ENCODE peak calls at places on chromosome 11, in seven cellular contexts. One of them, this sample, is unnamed.

GRCh38 chr11:65126624-65127274 is 4.6 kb downstream of the MRPL49 start:
- DNase-seq in BJ: no peak
- DNase-seq in HL-60: no peak
- DNase-seq in astrocyte of the spinal cord: no peak
- DNase-seq in sigmoid colon: peak; percentile 46
- DNase-seq in mesendoderm: no peak
- DNase-seq in ovary: no peak
- DNase-seq in this sample: no peak

GRCh38 chr11:98090861-98091575 is 929.7 kb upstream of the CNTN5 start:
- DNase-seq in BJ: no peak
- DNase-seq in HL-60: no peak
- DNase-seq in astrocyte of the spinal cord: no peak
- DNase-seq in sigmoid colon: no peak
- DNase-seq in mesendoderm: no peak
- DNase-seq in ovary: no peak
- DNase-seq in this sample: no peak

GRCh38 chr11:12156301-12157140 is 46.1 kb downstream of the MICAL2 start:
- DNase-seq in BJ: no peak
- DNase-seq in HL-60: no peak
- DNase-seq in astrocyte of the spinal cord: no peak
- DNase-seq in sigmoid colon: peak; percentile 71
- DNase-seq in mesendoderm: no peak
- DNase-seq in ovary: peak; percentile 82
- DNase-seq in this sample: no peak

GRCh38 chr11:74288161-74288560 is 23.3 kb downstream of the P4HA3 start:
- DNase-seq in BJ: peak; percentile 87
- DNase-seq in HL-60: no peak
- DNase-seq in astrocyte of the spinal cord: peak; percentile 95
- DNase-seq in sigmoid colon: no peak
- DNase-seq in mesendoderm: no peak
- DNase-seq in ovary: no peak
- DNase-seq in this sample: no peak

GRCh38 chr11:63537293-63538101 is 889 bp downstream of the PLAAT4 start:
- DNase-seq in BJ: no peak
- DNase-seq in HL-60: no peak
- DNase-seq in astrocyte of the spinal cord: peak; percentile 95
- DNase-seq in sigmoid colon: peak; percentile 92
- DNase-seq in mesendoderm: no peak
- DNase-seq in ovary: peak; percentile 83
- DNase-seq in this sample: no peak

GRCh38 chr11:113177596-113178115 is 136.7 kb upstream of the TTC12 start:
- DNase-seq in BJ: no peak
- DNase-seq in HL-60: no peak
- DNase-seq in astrocyte of the spinal cord: no peak
- DNase-seq in sigmoid colon: no peak
- DNase-seq in mesendoderm: no peak
- DNase-seq in ovary: no peak
- DNase-seq in this sample: no peak

GRCh38 chr11:62452261-62452660 is 33.4 kb downstream of the SCGB1A1 start:
- DNase-seq in BJ: no peak
- DNase-seq in HL-60: no peak
- DNase-seq in astrocyte of the spinal cord: no peak
- DNase-seq in sigmoid colon: no peak
- DNase-seq in mesendoderm: no peak
- DNase-seq in ovary: no peak
- DNase-seq in this sample: no peak

GRCh38 chr11:9121397-9121796 is 30.0 kb upstream of the SCUBE2 start:
- DNase-seq in BJ: no peak
- DNase-seq in HL-60: no peak
- DNase-seq in astrocyte of the spinal cord: no peak
- DNase-seq in sigmoid colon: no peak
- DNase-seq in mesendoderm: no peak
- DNase-seq in ovary: no peak
- DNase-seq in this sample: no peak

GRCh38 chr11:96155627-96156378 is 187.2 kb downstream of the MAML2 start:
- DNase-seq in BJ: peak; percentile 91
- DNase-seq in HL-60: peak; percentile 44
- DNase-seq in astrocyte of the spinal cord: peak; percentile 98
- DNase-seq in sigmoid colon: peak; percentile 91
- DNase-seq in mesendoderm: peak; percentile 86
- DNase-seq in ovary: peak; percentile 85
- DNase-seq in this sample: peak; percentile 35

GRCh38 chr11:73028621-73029020 is 113.5 kb downstream of the FCHSD2 start:
- DNase-seq in BJ: no peak
- DNase-seq in HL-60: peak; percentile 72
- DNase-seq in astrocyte of the spinal cord: no peak
- DNase-seq in sigmoid colon: no peak
- DNase-seq in mesendoderm: no peak
- DNase-seq in ovary: no peak
- DNase-seq in this sample: no peak

GRCh38 chr11:42890773-42891172 is 421.0 kb upstream of the API5 start:
- DNase-seq in BJ: no peak
- DNase-seq in HL-60: no peak
- DNase-seq in astrocyte of the spinal cord: no peak
- DNase-seq in sigmoid colon: no peak
- DNase-seq in mesendoderm: no peak
- DNase-seq in ovary: no peak
- DNase-seq in this sample: no peak

GRCh38 chr11:77003954-77004353 is 30.2 kb upstream of the B3GNT6 start:
- DNase-seq in BJ: no peak
- DNase-seq in HL-60: no peak
- DNase-seq in astrocyte of the spinal cord: no peak
- DNase-seq in sigmoid colon: no peak
- DNase-seq in mesendoderm: no peak
- DNase-seq in ovary: no peak
- DNase-seq in this sample: no peak

GRCh38 chr11:83510530-83511449 is 224.6 kb upstream of the CCDC90B start:
- DNase-seq in BJ: no peak
- DNase-seq in HL-60: no peak
- DNase-seq in astrocyte of the spinal cord: no peak
- DNase-seq in sigmoid colon: no peak
- DNase-seq in mesendoderm: no peak
- DNase-seq in ovary: no peak
- DNase-seq in this sample: peak; percentile 38

GRCh38 chr11:71948314-71949027 is 19.6 kb downstream of the RNF121 start:
- DNase-seq in BJ: no peak
- DNase-seq in HL-60: no peak
- DNase-seq in astrocyte of the spinal cord: no peak
- DNase-seq in sigmoid colon: no peak
- DNase-seq in mesendoderm: no peak
- DNase-seq in ovary: no peak
- DNase-seq in this sample: no peak

GRCh38 chr11:14359573-14360031 is 619 bp upstream of the RRAS2 start:
- DNase-seq in BJ: no peak
- DNase-seq in HL-60: no peak
- DNase-seq in astrocyte of the spinal cord: no peak
- DNase-seq in sigmoid colon: no peak
- DNase-seq in mesendoderm: no peak
- DNase-seq in ovary: no peak
- DNase-seq in this sample: no peak

GRCh38 chr11:91078221-91078620 is 855.4 kb upstream of the CHORDC1 start:
- DNase-seq in BJ: no peak
- DNase-seq in HL-60: no peak
- DNase-seq in astrocyte of the spinal cord: no peak
- DNase-seq in sigmoid colon: no peak
- DNase-seq in mesendoderm: no peak
- DNase-seq in ovary: no peak
- DNase-seq in this sample: no peak

DNA sequence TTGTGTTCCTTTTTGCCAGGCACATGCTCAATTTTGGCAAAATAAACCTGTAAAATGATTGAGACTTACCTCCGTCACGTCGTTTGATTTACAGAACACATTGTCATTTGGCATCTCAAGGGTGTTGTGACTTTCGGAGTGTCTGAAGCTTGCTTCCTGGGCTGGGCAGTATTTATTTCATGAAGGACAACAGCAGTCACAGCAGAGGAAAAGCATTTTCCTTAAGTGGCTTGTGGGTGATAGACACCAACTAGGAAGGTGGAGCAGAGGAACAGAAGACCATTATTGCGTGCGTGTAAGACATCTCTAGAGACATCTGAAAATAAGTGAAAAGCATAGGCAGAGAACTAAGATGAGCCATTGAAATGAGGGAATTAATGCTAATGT is 80.2 kb downstream of the SLC36A4 start:
- DNase-seq in BJ: no peak
- DNase-seq in HL-60: no peak
- DNase-seq in astrocyte of the spinal cord: no peak
- DNase-seq in sigmoid colon: no peak
- DNase-seq in mesendoderm: peak; percentile 47
- DNase-seq in ovary: no peak
- DNase-seq in this sample: peak; percentile 19
- H3K4me3 ChIP-seq in BJ: no peak overlapping the region
- H3K4me3 ChIP-seq in HL-60: no peak overlapping the region
- H3K4me3 ChIP-seq in astrocyte of the spinal cord: no peak overlapping the region
- H3K4me3 ChIP-seq in sigmoid colon: no peak overlapping the region
- H3K4me3 ChIP-seq in mesendoderm: no peak overlapping the region
- H3K4me3 ChIP-seq in ovary: no peak overlapping the region
- H3K4me3 ChIP-seq in this sample: peak overlapping the region; percentile 10

DNA sequence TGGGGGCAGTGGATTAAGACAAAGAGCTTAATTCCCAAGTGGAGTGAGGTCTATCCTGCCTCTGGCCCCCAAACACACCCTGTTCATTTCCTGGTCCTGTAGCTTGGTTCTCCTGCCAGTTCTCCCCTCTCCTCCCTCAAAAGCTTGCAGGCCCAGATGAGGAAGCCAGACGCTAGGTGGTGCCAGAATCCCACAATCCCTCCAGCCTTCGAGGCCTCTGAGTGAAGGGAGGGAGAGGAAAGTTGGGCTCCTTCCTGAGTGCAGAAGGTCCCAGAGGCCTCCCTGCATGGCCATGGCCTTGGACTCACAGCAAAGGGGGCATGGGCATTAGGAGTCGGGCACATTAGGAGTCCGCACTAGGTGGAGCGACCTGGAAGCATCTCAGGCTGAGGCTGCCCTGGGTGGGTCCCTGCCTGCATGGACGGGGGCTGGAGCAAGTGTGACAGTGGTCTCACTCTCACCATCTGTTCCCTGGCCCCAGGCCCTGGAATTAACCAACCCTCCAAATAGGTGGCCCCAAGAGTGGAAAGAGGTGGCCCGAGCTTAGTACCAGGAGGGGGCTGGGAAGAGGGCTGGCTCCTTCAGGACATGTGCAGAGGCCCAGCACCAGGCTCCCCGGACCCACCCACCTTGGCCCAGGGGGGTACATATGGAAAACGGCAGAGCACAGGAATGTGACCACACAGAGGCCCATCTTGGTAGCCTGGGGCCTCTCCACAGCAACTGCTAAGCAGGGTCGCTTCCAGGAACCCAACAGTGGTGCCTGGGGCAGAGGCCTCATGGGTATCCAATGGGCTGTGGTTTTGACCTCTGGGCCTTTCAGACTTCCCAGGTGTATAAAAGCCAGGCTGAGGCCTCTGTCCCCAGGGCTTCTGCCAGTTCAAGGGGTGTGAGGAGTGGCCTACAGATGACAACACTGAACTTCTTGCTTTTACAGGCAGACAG is 5.2 kb downstream of the FXYD2 start:
- DNase-seq in BJ: no peak
- DNase-seq in HL-60: peak; percentile 72
- DNase-seq in astrocyte of the spinal cord: peak; percentile 71
- DNase-seq in sigmoid colon: peak; percentile 82
- DNase-seq in mesendoderm: peak; percentile 94
- DNase-seq in ovary: peak; percentile 80
- DNase-seq in this sample: peak; percentile 60
- H3K4me3 ChIP-seq in BJ: no peak overlapping the region
- H3K4me3 ChIP-seq in HL-60: no peak overlapping the region
- H3K4me3 ChIP-seq in astrocyte of the spinal cord: no peak overlapping the region
- H3K4me3 ChIP-seq in sigmoid colon: no peak overlapping the region
- H3K4me3 ChIP-seq in mesendoderm: no peak overlapping the region
- H3K4me3 ChIP-seq in ovary: no peak overlapping the region
- H3K4me3 ChIP-seq in this sample: no peak overlapping the region

DNA sequence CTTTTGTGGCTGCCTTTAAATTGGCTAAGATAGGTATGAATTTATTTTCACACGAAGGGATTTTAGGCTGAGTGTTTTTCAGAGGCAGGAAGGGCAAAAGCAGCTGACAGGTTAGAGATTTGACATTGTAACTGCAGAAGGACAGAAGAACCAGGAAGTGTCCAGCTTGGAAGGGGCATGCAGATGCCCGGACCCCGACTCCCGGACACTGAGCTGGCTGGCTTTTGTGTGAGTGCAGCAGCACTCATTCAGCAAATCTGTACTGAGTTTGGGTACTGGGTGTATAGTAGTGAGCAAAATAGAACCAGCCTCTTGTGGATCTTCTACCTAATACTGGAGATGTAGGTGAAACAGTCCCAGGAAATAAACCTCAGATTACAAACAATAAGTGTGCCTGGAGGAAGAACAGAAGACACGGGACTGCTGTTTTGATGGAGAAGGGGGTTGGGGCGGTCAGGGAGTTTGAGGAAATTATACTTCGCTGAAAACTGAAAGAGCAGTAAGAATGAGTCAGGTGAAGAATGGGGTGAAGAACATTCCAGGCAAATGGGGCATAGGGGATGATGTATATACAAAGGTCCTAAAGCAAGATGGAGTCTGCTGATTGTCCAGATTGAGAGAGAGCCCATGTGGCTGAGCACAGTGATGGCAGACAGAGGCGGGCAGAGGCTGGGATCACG is 64.6 kb downstream of the PPFIBP2 start:
- DNase-seq in BJ: no peak
- DNase-seq in HL-60: no peak
- DNase-seq in astrocyte of the spinal cord: no peak
- DNase-seq in sigmoid colon: no peak
- DNase-seq in mesendoderm: no peak
- DNase-seq in ovary: no peak
- DNase-seq in this sample: no peak
- H3K4me3 ChIP-seq in BJ: peak overlapping the region; percentile 38
- H3K4me3 ChIP-seq in HL-60: no peak overlapping the region
- H3K4me3 ChIP-seq in astrocyte of the spinal cord: peak overlapping the region; percentile 16
- H3K4me3 ChIP-seq in sigmoid colon: peak overlapping the region; percentile 2
- H3K4me3 ChIP-seq in mesendoderm: no peak overlapping the region
- H3K4me3 ChIP-seq in ovary: peak overlapping the region; percentile 29
- H3K4me3 ChIP-seq in this sample: no peak overlapping the region

GRCh38 chr11:121341609-121342008 is 49.0 kb downstream of the SC5D start:
- DNase-seq in BJ: no peak
- DNase-seq in HL-60: no peak
- DNase-seq in astrocyte of the spinal cord: no peak
- DNase-seq in sigmoid colon: no peak
- DNase-seq in mesendoderm: no peak
- DNase-seq in ovary: no peak
- DNase-seq in this sample: no peak

GRCh38 chr11:121347094-121347493 is 54.5 kb downstream of the SC5D start:
- DNase-seq in BJ: no peak
- DNase-seq in HL-60: no peak
- DNase-seq in astrocyte of the spinal cord: no peak
- DNase-seq in sigmoid colon: no peak
- DNase-seq in mesendoderm: peak; percentile 64
- DNase-seq in ovary: no peak
- DNase-seq in this sample: no peak

GRCh38 chr11:121347805-121348204 is 55.2 kb downstream of the SC5D start:
- DNase-seq in BJ: no peak
- DNase-seq in HL-60: no peak
- DNase-seq in astrocyte of the spinal cord: no peak
- DNase-seq in sigmoid colon: no peak
- DNase-seq in mesendoderm: peak; percentile 59
- DNase-seq in ovary: no peak
- DNase-seq in this sample: no peak

GRCh38 chr11:121348220-121348875 is 55.8 kb downstream of the SC5D start:
- DNase-seq in BJ: no peak
- DNase-seq in HL-60: no peak
- DNase-seq in astrocyte of the spinal cord: no peak
- DNase-seq in sigmoid colon: no peak
- DNase-seq in mesendoderm: peak; percentile 53
- DNase-seq in ovary: no peak
- DNase-seq in this sample: no peak

GRCh38 chr11:121344824-121345223 is 52.3 kb downstream of the SC5D start:
- DNase-seq in BJ: no peak
- DNase-seq in HL-60: no peak
- DNase-seq in astrocyte of the spinal cord: no peak
- DNase-seq in sigmoid colon: no peak
- DNase-seq in mesendoderm: no peak
- DNase-seq in ovary: no peak
- DNase-seq in this sample: no peak
- H3K4me3 ChIP-seq in BJ: no peak overlapping the region
- H3K4me3 ChIP-seq in HL-60: no peak overlapping the region
- H3K4me3 ChIP-seq in astrocyte of the spinal cord: no peak overlapping the region
- H3K4me3 ChIP-seq in sigmoid colon: no peak overlapping the region
- H3K4me3 ChIP-seq in mesendoderm: no peak overlapping the region
- H3K4me3 ChIP-seq in ovary: no peak overlapping the region
- H3K4me3 ChIP-seq in this sample: no peak overlapping the region